ENCODE peak calls at places on chromosomes 3 and 15, in eight cellular contexts. X is PC-3, W is fibroblast of lung, T is IMR-90, Q is A549, O is MM.1S, A is mesenchymal stem cell, D is astrocyte. B is an unnamed sample.

GRCh38 chr3:134013280-134013679 is 16.4 kb downstream of the SLCO2A1 start:
- DNase-seq in Q (no peak), X (no peak), A (no peak), D (no peak), O (no peak), W (no peak), T (no peak), B (no peak)

GRCh38 chr3:175274056-175274455 is 414.9 kb downstream of the NAALADL2 start:
- DNase-seq in O (no peak), D (no peak), X (no peak), T (no peak), W (no peak), A (no peak), Q (no peak), B (no peak)

GRCh38 chr3:4582634-4583033 is 89.5 kb downstream of the ITPR1 start:
- DNase-seq in X (no peak), W (peak), A (peak), O (no peak), D (no peak), T (peak), Q (no peak), B (no peak)

GRCh38 chr3:171384101-171384891 is 75.9 kb downstream of the TNIK start:
- DNase-seq in D (peak), A (peak), W (peak), X (peak), T (peak), O (no peak), Q (no peak), B (no peak)

GRCh38 chr3:96488708-96489107 is 325.7 kb upstream of the EPHA6 start:
- DNase-seq in A (no peak), W (no peak), X (no peak), Q (no peak), O (no peak), D (no peak), T (no peak), B (no peak)

GRCh38 chr15:82875411-82876003 is 66.1 kb downstream of the WHAMM start:
- DNase-seq in O (no peak), T (peak), A (no peak), D (peak), X (peak), W (peak), Q (no peak), B (peak)

GRCh38 chr3:24406900-24407299 is 87.8 kb downstream of the THRB start:
- DNase-seq in Q (no peak), O (no peak), D (no peak), X (no peak), W (no peak), T (no peak), A (no peak), B (no peak)

GRCh38 chr3:13494463-13495350 is 14.6 kb downstream of the HDAC11 start:
- DNase-seq in X (no peak), D (no peak), O (peak), A (peak), T (peak), W (no peak), Q (peak), B (peak)

GRCh38 chr3:76509179-76509830 is 530.6 kb upstream of the ROBO2 start:
- DNase-seq in O (no peak), D (no peak), X (no peak), T (no peak), W (no peak), A (no peak), Q (no peak), B (no peak)

GRCh38 chr15:60819860-60820259 is 340.9 kb upstream of the ICE2 start:
- DNase-seq in X (no peak), A (no peak), T (no peak), D (no peak), Q (no peak), W (no peak), O (no peak), B (peak)

GRCh38 chr3:5194801-5195509 is 7.4 kb downstream of the EDEM1 start:
- DNase-seq in W (peak), Q (peak), T (peak), A (peak), D (peak), O (peak), X (peak), B (peak)

GRCh38 chr15:35304389-35304788 is 219.3 kb upstream of the NANOGP8 start:
- DNase-seq in T (no peak), X (no peak), D (no peak), Q (no peak), A (no peak), O (no peak), W (no peak), B (no peak)

GRCh38 chr15:83036253-83036652 is 24.8 kb upstream of the C15orf40 start:
- DNase-seq in X (no peak), Q (no peak), A (no peak), T (no peak), D (no peak), W (no peak), O (no peak), B (no peak)

GRCh38 chr15:76533060-76533955 is 196.7 kb downstream of the ISL2 start:
- DNase-seq in D (no peak), O (no peak), Q (peak), T (peak), A (peak), W (no peak), X (peak), B (no peak)

GRCh38 chr15:75732809-75733451 is 20.3 kb upstream of the CSPG4 start:
- DNase-seq in T (peak), X (peak), A (peak), D (peak), W (peak), Q (peak), O (peak), B (peak)

GRCh38 chr3:54989023-54989380 is 61.1 kb upstream of the LRTM1 start:
- DNase-seq in O (no peak), T (no peak), Q (no peak), D (no peak), W (no peak), A (no peak), X (no peak), B (no peak)

GRCh38 chr3:183385698-183386590 is 42.5 kb downstream of the MCF2L2 start:
- DNase-seq in D (peak), T (peak), X (peak), A (peak), Q (peak), O (peak), W (peak), B (peak)

GRCh38 chr3:15858547-15859506 is 61.0 kb upstream of the ANKRD28 start:
- DNase-seq in D (no peak), O (peak), X (peak), T (no peak), A (peak), W (peak), Q (peak), B (no peak)

GRCh38 chr3:99505646-99506269 is 132.6 kb upstream of the COL8A1 start:
- DNase-seq in O (peak), Q (peak), A (peak), X (peak), W (peak), D (peak), T (peak), B (peak)

GRCh38 chr3:181712505-181713299 is 977 bp downstream of the SOX2 start:
- DNase-seq in T (no peak), D (peak), A (peak), X (no peak), W (peak), O (peak), Q (peak), B (peak)

GRCh38 chr3:124401841-124402240 is 328.4 kb upstream of the UMPS start:
- DNase-seq in X (no peak), O (peak), A (peak), T (peak), D (peak), W (peak), Q (no peak), B (no peak)

GRCh38 chr3:120168611-120169010 is 74.4 kb upstream of the GSK3B start:
- DNase-seq in T (no peak), W (no peak), Q (no peak), A (no peak), D (no peak), O (no peak), X (no peak), B (no peak)

GRCh38 chr3:14899993-14900618 is 47.3 kb upstream of the NR2C2 start:
- DNase-seq in Q (no peak), X (no peak), D (no peak), T (no peak), W (no peak), O (no peak), A (no peak), B (no peak)

GRCh38 chr15:51621155-51621554 is 1.4 kb downstream of the DMXL2 start:
- DNase-seq in X (no peak), O (no peak), Q (no peak), T (no peak), W (no peak), D (no peak), A (no peak), B (no peak)

GRCh38 chr15:72380743-72381142 is 4.9 kb upstream of the HEXA start:
- DNase-seq in O (no peak), W (no peak), Q (no peak), T (no peak), D (no peak), X (no peak), A (no peak), B (no peak)

GRCh38 chr3:186097663-186098451 is 11.0 kb downstream of the ETV5 start:
- DNase-seq in W (peak), X (peak), O (no peak), D (peak), Q (peak), A (peak), T (peak), B (peak)

GRCh38 chr3:155332668-155333160 is 39.2 kb upstream of the STRIT1 start:
- DNase-seq in X (no peak), A (no peak), D (peak), O (no peak), Q (no peak), T (peak), W (peak), B (no peak)

GRCh38 chr15:76321171-76321570 is 9.9 kb upstream of the ETFA start:
- DNase-seq in Q (no peak), A (no peak), O (no peak), W (no peak), D (no peak), X (no peak), T (no peak), B (no peak)

GRCh38 chr3:31181661-31182060 is 287.2 kb upstream of the GADL1 start:
- DNase-seq in X (no peak), W (no peak), Q (no peak), D (no peak), A (no peak), O (no peak), T (no peak), B (no peak)

GRCh38 chr3:45826321-45826720 is 15.6 kb downstream of the LZTFL1 start:
- DNase-seq in O (no peak), Q (no peak), X (no peak), D (no peak), A (no peak), T (no peak), W (no peak), B (no peak)

GRCh38 chr15:41944313-41944940 is 27.9 kb downstream of the EHD4 start:
- DNase-seq in W (peak), D (peak), O (no peak), Q (peak), A (peak), T (peak), X (peak), B (peak)

GRCh38 chr3:33006571-33007286 is 55.3 kb downstream of the CCR4 start:
- DNase-seq in X (no peak), W (peak), T (peak), Q (no peak), O (no peak), A (peak), D (peak), B (no peak)

GRCh38 chr15:101039461-101039860 is 120.3 kb downstream of the LRRK1 start:
- DNase-seq in X (no peak), O (no peak), T (peak), Q (no peak), A (peak), W (peak), D (peak), B (peak)

GRCh38 chr3:155130001-155130400 is 49.9 kb downstream of the MME start:
- DNase-seq in Q (no peak), T (peak), O (no peak), X (no peak), W (no peak), A (peak), D (no peak), B (no peak)

GRCh38 chr15:64014995-64015394 is 31.3 kb downstream of the DAPK2 start:
- DNase-seq in T (no peak), X (no peak), Q (no peak), W (no peak), O (no peak), A (no peak), D (no peak), B (no peak)

GRCh38 chr15:68408971-68409370 is 23.0 kb downstream of the ITGA11 start:
- DNase-seq in O (no peak), D (no peak), A (no peak), X (no peak), T (no peak), Q (no peak), W (no peak), B (no peak)

GRCh38 chr15:29268706-29269484 is 727 bp downstream of the NSMCE3 start:
- DNase-seq in T (peak), W (peak), Q (peak), X (peak), D (peak), A (peak), O (peak), B (no peak)

GRCh38 chr3:138197058-138197457 is 10.0 kb downstream of the ARMC8 start:
- DNase-seq in X (peak), D (peak), O (peak), Q (no peak), A (peak), W (peak), T (peak), B (no peak)

DNA sequence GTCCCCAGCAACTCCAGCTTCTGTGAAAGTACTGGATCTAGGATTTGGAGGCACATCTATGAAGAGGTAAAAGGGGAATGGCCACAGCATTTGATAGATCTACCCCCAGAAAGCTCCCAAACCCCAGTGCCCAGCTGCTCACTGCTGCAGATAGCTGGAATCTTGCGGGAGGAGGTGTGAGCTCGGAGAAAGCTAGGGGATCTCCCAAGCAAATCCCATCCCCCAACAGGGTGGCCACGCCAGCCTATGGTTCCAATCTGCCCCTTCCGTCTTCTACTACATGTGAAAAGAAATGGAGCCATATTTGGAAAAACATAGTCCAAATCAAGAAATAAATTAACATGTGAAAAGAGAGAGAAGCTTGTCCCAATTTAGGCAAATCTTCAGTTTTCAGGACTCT is 42.0 kb downstream of the SEMA5B start:
- DNase-seq in T (no peak), D (no peak), Q (no peak), X (no peak), O (no peak), W (no peak), A (no peak), B (no peak)
- H3K4me2 ChIP-seq in T (no peak), D (no peak), Q (no peak), X (no peak), O (no peak), W (no peak), A (no peak), B (no peak)

GRCh38 chr3:135056733-135057310 is 261.8 kb downstream of the EPHB1 start:
- DNase-seq in X (no peak), A (no peak), T (no peak), O (no peak), W (no peak), Q (no peak), D (no peak), B (no peak)

GRCh38 chr3:135056084-135056730 is 261.1 kb downstream of the EPHB1 start:
- DNase-seq in X (peak), A (no peak), Q (no peak), T (no peak), W (no peak), D (no peak), O (no peak), B (no peak)

GRCh38 chr3:135057996-135058395 is 262.9 kb downstream of the EPHB1 start:
- DNase-seq in A (no peak), Q (no peak), X (no peak), W (no peak), T (no peak), O (no peak), D (no peak), B (no peak)

GRCh38 chr3:135051409-135051946 is 256.4 kb downstream of the EPHB1 start:
- DNase-seq in Q (no peak), W (no peak), O (no peak), T (no peak), A (no peak), D (no peak), X (no peak), B (no peak)

GRCh38 chr3:135055449-135055848 is 260.4 kb downstream of the EPHB1 start:
- DNase-seq in A (no peak), X (no peak), O (no peak), W (no peak), D (no peak), Q (no peak), T (no peak), B (no peak)
- H3K4me3 ChIP-seq in A (no peak), X (no peak), O (no peak), W (no peak), D (no peak), Q (no peak), T (no peak), B (no peak)

GRCh38 chr15:93073465-93073952 is 15.5 kb downstream of the RGMA start:
- DNase-seq in W (no peak), D (no peak), O (no peak), A (no peak), X (no peak), T (no peak), Q (no peak), B (no peak)
- H3K4me2 ChIP-seq in W (peak), D (peak), O (no peak), A (peak), X (peak), T (peak), Q (peak), B (peak)

GRCh38 chr15:70380484-70380883 is 282.8 kb upstream of the TLE3 start:
- DNase-seq in Q (no peak), T (no peak), D (no peak), W (no peak), X (no peak), A (no peak), O (no peak), B (no peak)

GRCh38 chr15:70378126-70379031 is 280.7 kb upstream of the TLE3 start:
- DNase-seq in D (no peak), T (no peak), Q (no peak), A (no peak), O (no peak), W (no peak), X (no peak), B (no peak)

GRCh38 chr15:70376929-70377691 is 279.4 kb upstream of the TLE3 start:
- DNase-seq in D (peak), Q (no peak), A (peak), O (no peak), W (peak), X (no peak), T (peak), B (peak)

GRCh38 chr15:70379938-70380337 is 282.2 kb upstream of the TLE3 start:
- DNase-seq in Q (no peak), O (no peak), W (no peak), X (no peak), T (no peak), A (no peak), D (no peak), B (peak)

GRCh38 chr15:70379134-70379533 is 281.4 kb upstream of the TLE3 start:
- DNase-seq in A (no peak), X (no peak), W (no peak), O (no peak), D (no peak), Q (no peak), T (no peak), B (peak)
- H3K4me3 ChIP-seq in A (no peak), X (no peak), W (no peak), O (no peak), D (no peak), Q (no peak), T (no peak), B (no peak)

GRCh38 chr15:81113861-81114261 is 20.2 kb upstream of the CFAP161 start:
- DNase-seq in D (peak), O (no peak), T (peak), A (no peak), X (peak), W (peak), Q (no peak), B (no peak)

GRCh38 chr15:81111510-81112375 is 22.3 kb upstream of the CFAP161 start:
- DNase-seq in W (no peak), A (no peak), D (no peak), X (no peak), Q (no peak), O (peak), T (no peak), B (no peak)

GRCh38 chr15:81108427-81108826 is 25.6 kb upstream of the CFAP161 start:
- DNase-seq in W (no peak), X (peak), A (peak), T (no peak), O (peak), Q (peak), D (no peak), B (no peak)

GRCh38 chr15:81113204-81113657 is 20.8 kb upstream of the CFAP161 start:
- DNase-seq in D (no peak), A (no peak), W (no peak), T (no peak), X (no peak), Q (no peak), O (no peak), B (no peak)

DNA sequence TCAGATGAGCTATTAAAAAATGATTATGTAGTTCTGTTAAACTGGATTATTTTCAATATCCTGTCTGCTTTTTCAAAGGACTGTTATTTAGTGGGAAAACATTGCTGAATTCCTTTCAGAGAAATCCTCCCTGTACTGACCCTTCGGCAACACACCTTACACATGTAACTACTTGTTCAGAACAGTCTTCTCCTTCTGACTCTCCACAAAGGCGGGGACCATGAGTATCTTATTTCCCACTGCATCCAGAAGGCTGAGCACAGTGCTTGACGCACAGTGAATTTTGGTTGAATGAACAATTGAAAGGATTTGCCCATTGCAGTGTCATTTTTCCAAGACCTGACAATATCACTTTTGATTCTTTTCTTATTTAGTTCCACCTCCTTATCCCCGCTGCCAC is 23.1 kb upstream of the CFAP161 start:
- DNase-seq in D (no peak), X (no peak), W (no peak), Q (no peak), O (no peak), T (no peak), A (no peak), B (no peak)
- H3K4me2 ChIP-seq in D (no peak), X (no peak), W (no peak), Q (no peak), O (peak), T (no peak), A (no peak), B (no peak)

B was measured in osteoblast.